ENCODE peak calls at places on chromosomes 3 and 15, in seven cellular contexts. R is fibroblast of pulmonary artery; X is CD8-positive, alpha-beta T cell; G is upper lobe of right lung; S is GM12865; H is fibroblast of lung; O is A549. K is an unnamed sample.

GRCh38 chr3:29919551-29919950 is 638.7 kb downstream of the RBMS3 start:
- DNase-seq in R (no peak), X (no peak), G (no peak), S (no peak), H (no peak), O (no peak), K (no peak)

GRCh38 chr3:136818191-136818850 is 605 bp upstream of the SLC35G2 start:
- DNase-seq in R (peak; percentile 91), X (no peak), G (no peak), S (no peak), H (peak; percentile 89), O (peak; percentile 71), K (peak; percentile 64)

GRCh38 chr3:119378259-119378658 is 84.1 kb downstream of the ARHGAP31 start:
- DNase-seq in R (no peak), X (no peak), G (no peak), S (no peak), H (no peak), O (no peak), K (no peak)

GRCh38 chr3:190673157-190673556 is 159.3 kb downstream of the IL1RAP start:
- DNase-seq in R (peak; percentile 31), X (no peak), G (no peak), S (no peak), H (peak; percentile 77), O (no peak), K (peak; percentile 44)

GRCh38 chr15:66364944-66365343 is 8.5 kb upstream of the TIPIN start:
- DNase-seq in R (no peak), X (no peak), G (no peak), S (no peak), H (no peak), O (no peak), K (no peak)

GRCh38 chr15:35254052-35254451 is 169.0 kb upstream of the NANOGP8 start:
- DNase-seq in R (no peak), X (no peak), G (no peak), S (no peak), H (no peak), O (no peak), K (no peak)

GRCh38 chr15:31263751-31264533 is 62.7 kb upstream of the KLF13 start:
- DNase-seq in R (no peak), X (peak; percentile 78), G (peak; percentile 91), S (peak; percentile 91), H (no peak), O (no peak), K (no peak)

GRCh38 chr15:35958936-35959335 is 413.0 kb upstream of the DPH6 start:
- DNase-seq in R (peak; percentile 17), X (no peak), G (no peak), S (no peak), H (peak; percentile 42), O (no peak), K (no peak)

GRCh38 chr3:113625724-113626348 is 70.6 kb downstream of the USF3 start:
- DNase-seq in R (no peak), X (no peak), G (no peak), S (no peak), H (no peak), O (no peak), K (no peak)

GRCh38 chr3:47022540-47023161 is 43.2 kb downstream of the NBEAL2 start:
- DNase-seq in R (peak; percentile 24), X (no peak), G (no peak), S (no peak), H (no peak), O (no peak), K (no peak)

GRCh38 chr15:67185621-67186225 is 68.7 kb downstream of the AAGAB start:
- DNase-seq in R (no peak), X (no peak), G (no peak), S (peak; percentile 24), H (peak; percentile 60), O (no peak), K (peak; percentile 89)

GRCh38 chr3:196624008-196624790 is 15.3 kb upstream of the NRROS start:
- DNase-seq in R (no peak), X (no peak), G (no peak), S (peak; percentile 75), H (no peak), O (no peak), K (no peak)

GRCh38 chr3:185176756-185177359 is 24.0 kb upstream of the C3orf70 start:
- DNase-seq in R (peak; percentile 62), X (no peak), G (no peak), S (peak; percentile 56), H (peak; percentile 14), O (peak; percentile 18), K (peak; percentile 53)

GRCh38 chr3:61715886-61716527 is 154.6 kb downstream of the PTPRG start:
- DNase-seq in R (no peak), X (no peak), G (no peak), S (no peak), H (no peak), O (no peak), K (no peak)

GRCh38 chr15:72195101-72195511 is 2.5 kb downstream of the GRAMD2A start:
- DNase-seq in R (no peak), X (no peak), G (no peak), S (peak; percentile 39), H (no peak), O (no peak), K (no peak)
- H3K4me3 ChIP-seq in R (no peak overlapping the region), X (no peak overlapping the region), G (peak overlapping the region; percentile 5), S (no peak overlapping the region), H (no peak overlapping the region), O (no peak overlapping the region), K (no peak overlapping the region)

GRCh38 chr15:59741274-59741906 is 52.3 kb upstream of the BNIP2 start:
- DNase-seq in R (peak; percentile 17), X (no peak), G (no peak), S (no peak), H (peak; percentile 14), O (no peak), K (peak; percentile 15)
- TF ChIP-seq CTCF in R (no peak), X (no peak), G (no peak), S (no peak), H (peak; percentile 13), O (peak; percentile 30), K (peak; percentile 22)

GRCh38 chr3:170180107-170180951 is 1.2 kb downstream of the PHC3 start:
- DNase-seq in R (peak; percentile 31), X (no peak), G (no peak), S (peak; percentile 59), H (peak; percentile 18), O (peak; percentile 15), K (peak; percentile 40)

GRCh38 chr3:170180952-170181876 is at the start of gene PHC3:
- DNase-seq in R (peak; percentile 90), X (peak; percentile 88), G (peak; percentile 96), S (peak; percentile 95), H (peak; percentile 83), O (peak; percentile 97), K (peak; percentile 90)

GRCh38 chr3:170179444-170179843 is 2.1 kb downstream of the PHC3 start:
- DNase-seq in R (no peak), X (no peak), G (no peak), S (no peak), H (no peak), O (no peak), K (no peak)

DNA sequence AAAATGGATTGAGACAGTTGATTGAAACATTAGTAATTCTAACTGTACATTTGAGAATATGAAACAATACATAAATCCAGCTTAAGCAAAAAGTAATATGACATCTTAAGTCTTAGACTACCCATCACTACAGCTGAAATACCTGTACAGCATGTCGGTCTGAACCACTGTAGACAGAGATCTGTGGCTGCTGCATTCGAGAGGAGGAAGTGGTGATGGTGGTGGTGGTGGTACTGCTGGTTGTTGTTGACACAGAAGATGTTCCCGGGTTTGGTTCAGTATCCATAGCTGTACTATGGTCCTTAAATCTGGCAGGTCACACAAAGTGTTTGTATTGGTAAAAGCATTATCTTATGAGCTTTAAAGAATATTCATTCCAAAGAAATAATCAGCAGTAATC is 2.9 kb downstream of the PHC3 start:
- DNase-seq in R (no peak), X (peak; percentile 46), G (no peak), S (peak; percentile 69), H (no peak), O (no peak), K (no peak)
- H3K4me3 ChIP-seq in R (no peak overlapping the region), X (peak overlapping the region; percentile 14), G (no peak overlapping the region), S (peak overlapping the region; percentile 90), H (peak overlapping the region; percentile 96), O (no peak overlapping the region), K (no peak overlapping the region)

DNA sequence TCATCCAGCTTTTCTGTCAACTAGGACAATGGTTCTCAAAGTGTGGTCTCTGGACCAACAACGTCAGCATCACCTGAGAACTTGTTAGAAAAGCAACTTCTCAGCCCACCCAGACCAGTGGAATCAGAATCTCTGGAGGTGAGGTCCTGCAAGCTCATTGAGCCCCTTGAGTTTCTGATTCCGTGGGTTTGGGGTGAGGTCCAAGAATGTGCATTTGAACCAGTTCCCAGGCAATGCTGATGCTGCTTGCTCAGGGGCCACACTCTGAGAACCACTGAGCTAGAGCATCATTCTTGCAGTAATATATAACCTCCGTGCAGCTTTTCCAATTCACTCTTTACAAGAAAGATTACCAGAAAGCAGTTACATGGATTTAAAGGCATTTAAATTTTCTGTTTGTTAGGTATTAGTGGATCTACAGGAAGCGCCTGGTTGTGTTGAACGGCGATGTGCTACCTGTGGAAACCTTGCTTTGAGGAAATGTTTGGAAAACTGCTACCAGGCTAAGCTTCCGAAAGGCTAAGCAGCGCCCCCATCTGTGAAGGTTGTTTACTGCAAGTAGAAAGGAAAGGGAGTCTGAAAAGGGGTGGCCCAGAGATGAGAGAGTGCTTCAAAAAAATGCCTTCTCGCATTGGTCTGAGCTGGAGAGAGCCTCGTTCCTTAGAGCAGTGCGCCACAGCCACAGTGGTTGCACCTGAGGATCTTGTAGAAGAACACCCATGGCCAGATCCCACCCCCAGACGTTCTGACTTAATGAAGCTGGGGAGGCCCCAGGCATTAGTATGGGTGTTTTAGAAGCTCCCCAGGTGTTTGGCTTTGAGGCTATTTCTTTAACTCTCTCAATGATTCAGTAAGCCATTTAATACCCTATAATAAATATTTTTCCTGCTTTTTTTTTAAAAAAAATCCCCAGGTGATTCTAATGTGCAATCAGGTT is 50.0 kb downstream of the RLBP1 start:
- DNase-seq in R (peak; percentile 62), X (peak; percentile 6), G (no peak), S (peak; percentile 40), H (peak; percentile 55), O (peak; percentile 71), K (peak; percentile 48)
- TF ChIP-seq CTCF in R (peak; percentile 75), X (peak; percentile 64), G (peak; percentile 71), S (peak; percentile 58), H (peak; percentile 82), O (peak; percentile 95), K (peak; percentile 91)

K was measured in fibroblast of villous mesenchyme.